ENCODE peak calls at places on chromosomes 12 and 14, in four cellular contexts. U, B, R and P are unnamed samples. For H3K4me1, the result is how much of the 10 kb centered on the place peaks cover.

GRCh38 chr12:121786441-121786825 is 7.1 kb downstream of the RHOF start:
- DNase-seq in U (peak), B (no peak), R (peak), P (peak)

GRCh38 chr14:57976701-57977100 is 110.8 kb upstream of the SLC35F4 start:
- DNase-seq in U (no peak), B (no peak), R (no peak), P (no peak)

GRCh38 chr14:66459603-66460002 is 26.6 kb upstream of the CCDC196 start:
- DNase-seq in U (no peak), B (no peak), R (no peak), P (no peak)

GRCh38 chr12:89574736-89575208 is 48.9 kb upstream of the POC1B start:
- DNase-seq in U (no peak), B (no peak), R (no peak), P (peak)

GRCh38 chr12:46221255-46222128 is 47.4 kb downstream of the SLC38A1 start:
- DNase-seq in U (no peak), B (no peak), R (no peak), P (no peak)

GRCh38 chr12:98401427-98401826 is 114.0 kb upstream of the TMPO start:
- DNase-seq in U (no peak), B (no peak), R (no peak), P (no peak)

GRCh38 chr14:100668352-100668751 is 58.3 kb upstream of the DLK1 start:
- DNase-seq in U (no peak), B (no peak), R (no peak), P (no peak)

GRCh38 chr14:82642425-82642824 is 1108.8 kb upstream of the SEL1L start:
- DNase-seq in U (no peak), B (no peak), R (no peak), P (peak)

GRCh38 chr14:58200480-58200841 is 512 bp downstream of the ACTR10 start:
- DNase-seq in U (no peak), B (no peak), R (no peak), P (no peak)

GRCh38 chr12:75781532-75782046 is 250.0 kb downstream of the PHLDA1 start:
- DNase-seq in U (no peak), B (no peak), R (no peak), P (no peak)

GRCh38 chr14:59407246-59407615 is 57.9 kb downstream of the GPR135 start:
- DNase-seq in U (no peak), B (no peak), R (no peak), P (no peak)

GRCh38 chr12:9806714-9807113 is 20.6 kb upstream of the KLRF1 start:
- DNase-seq in U (no peak), B (no peak), R (no peak), P (no peak)

GRCh38 chr14:63499701-63500250 is 43.4 kb downstream of the PPP2R5E start:
- DNase-seq in U (no peak), B (no peak), R (no peak), P (no peak)

GRCh38 chr14:104800600-104801283 is at the start of gene ZBTB42:
- DNase-seq in U (peak), B (peak), R (peak), P (peak)

GRCh38 chr14:25111061-25111601 is 61.2 kb upstream of the STXBP6 start:
- DNase-seq in U (no peak), B (no peak), R (no peak), P (peak)

GRCh38 chr14:103002578-103003350 is 54.6 kb downstream of the CDC42BPB start:
- DNase-seq in U (peak), B (peak), R (no peak), P (no peak)

GRCh38 chr12:5165296-5165970 is 121.8 kb downstream of the KCNA5 start:
- DNase-seq in U (no peak), B (no peak), R (no peak), P (no peak)

GRCh38 chr12:124496584-124496983 is 70.8 kb downstream of the NCOR2 start:
- DNase-seq in U (no peak), B (no peak), R (no peak), P (no peak)

GRCh38 chr14:68561531-68562007 is 231.3 kb downstream of the ZFP36L1 start:
- DNase-seq in U (no peak), B (peak), R (no peak), P (no peak)

GRCh38 chr12:116202940-116203339 is 74.6 kb downstream of the MED13L start:
- DNase-seq in U (no peak), B (no peak), R (no peak), P (no peak)

GRCh38 chr14:75871181-75871880 is 110.5 kb downstream of the TGFB3 start:
- DNase-seq in U (no peak), B (no peak), R (no peak), P (no peak)

GRCh38 chr12:9163392-9163791 is 44.8 kb downstream of the PZP start:
- DNase-seq in U (no peak), B (no peak), R (no peak), P (no peak)

GRCh38 chr12:82694970-82695369 is 8.3 kb downstream of the TMTC2 start:
- DNase-seq in U (no peak), B (no peak), R (peak), P (no peak)

GRCh38 chr14:53924754-53925153 is 31.9 kb downstream of the BMP4 start:
- DNase-seq in U (no peak), B (no peak), R (no peak), P (no peak)

GRCh38 chr12:103715494-103715893 is 125.5 kb downstream of the NT5DC3 start:
- DNase-seq in U (no peak), B (no peak), R (no peak), P (no peak)
- H3K4me1 ChIP-seq in U (under half), B (under half), R (under half), P (under half)

DNA sequence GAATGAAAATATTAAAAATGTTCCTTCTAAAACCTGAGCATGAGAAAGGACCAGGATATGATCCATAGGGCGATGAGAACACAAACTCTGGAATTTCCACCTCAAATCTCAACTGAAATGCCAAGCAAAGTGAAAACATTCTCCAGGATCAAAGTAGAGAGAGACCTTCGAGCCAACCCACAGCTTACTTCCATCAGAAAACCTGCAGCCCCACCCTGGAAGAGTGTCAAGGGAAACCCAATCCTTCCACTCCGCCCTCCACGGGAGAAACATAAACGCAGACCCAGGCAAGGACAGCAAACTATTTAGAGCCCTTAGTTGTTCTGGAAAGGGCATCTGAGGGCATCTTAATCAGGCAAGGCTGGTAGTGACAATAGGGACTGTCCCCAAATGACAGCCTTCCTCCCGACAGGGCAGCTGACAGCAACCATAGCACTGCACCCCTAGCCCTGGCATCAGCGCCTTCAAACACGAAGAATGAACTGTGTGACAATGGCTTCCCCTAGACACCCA is 21.8 kb downstream of the SLC15A4 start:
- DNase-seq in U (no peak), B (no peak), R (no peak), P (no peak)
- H3K27ac ChIP-seq in U (no peak), B (peak), R (peak), P (no peak)

GRCh38 chr12:12624479-12625120 is 12.9 kb downstream of the CREBL2 start:
- DNase-seq in U (no peak), B (no peak), R (no peak), P (no peak)
- TF ChIP-seq CTCF in U (no peak), B (no peak), R (no peak), P (no peak)

DNA sequence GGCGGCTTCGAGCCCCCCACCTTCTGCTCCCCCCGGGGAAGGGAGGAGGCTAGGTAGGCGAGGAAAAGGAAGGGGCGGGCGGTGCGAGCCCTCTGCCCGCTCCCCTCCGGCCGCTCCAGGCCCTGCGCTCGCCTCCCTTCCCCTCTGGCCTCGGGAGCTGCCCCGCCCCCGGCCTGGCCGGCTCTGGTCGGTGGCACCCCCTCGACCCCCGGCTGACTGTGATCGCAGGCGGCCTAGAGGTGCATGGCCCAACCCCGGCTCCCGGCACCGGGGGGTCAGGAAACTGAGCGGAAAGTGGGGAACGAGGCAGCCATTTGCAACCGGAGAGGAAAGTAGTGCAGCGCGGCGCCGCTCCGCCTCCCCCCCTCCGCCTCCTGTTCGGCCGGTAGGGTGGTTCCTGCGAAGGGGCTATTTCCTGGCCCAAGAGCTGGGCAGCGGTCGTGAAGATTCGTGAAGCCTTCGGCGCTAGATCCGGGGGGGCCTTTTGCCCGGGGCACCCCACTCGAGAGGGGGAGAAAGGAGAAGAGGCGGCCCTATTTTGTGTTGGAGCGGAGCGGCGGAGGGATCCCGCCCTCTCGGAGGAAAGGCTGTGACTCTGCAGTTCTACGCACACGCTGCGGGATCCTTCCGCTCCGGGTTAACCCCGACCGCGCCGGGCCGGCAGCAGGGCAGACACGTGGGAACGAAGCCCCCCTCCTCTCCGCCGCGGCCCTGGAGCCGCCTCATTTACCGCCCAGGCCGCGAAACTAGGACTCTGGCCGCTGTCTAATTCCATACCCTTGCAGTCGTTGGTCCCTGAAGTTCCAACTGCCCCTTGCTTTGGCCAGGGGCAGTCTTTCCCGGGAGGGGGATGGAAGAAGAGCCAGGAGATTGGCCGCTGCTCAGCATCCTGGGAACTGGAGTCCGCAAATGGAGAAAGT is at the start of gene KMT2D:
- DNase-seq in U (peak), B (peak), R (peak), P (peak)
- H3K4me1 ChIP-seq in U (under half), B (under half), R (under half), P (under half)

GRCh38 chr12:27551172-27551840 is 27.3 kb downstream of the PPFIBP1 start:
- DNase-seq in U (no peak), B (no peak), R (no peak), P (no peak)
- H3K27ac ChIP-seq in U (peak), B (peak), R (peak), P (no peak)

GRCh38 chr12:126663304-126664094 is 1598.3 kb downstream of the AACS start:
- DNase-seq in U (no peak), B (no peak), R (no peak), P (no peak)
- TF ChIP-seq CTCF in U (no peak), B (no peak), R (no peak), P (no peak)